ENCODE peak calls at places on chromosomes 2 and 18, in nine cellular contexts. U is cardiac muscle cell; M is hepatocyte; E is GM12864; S is stomach; N is fibroblast of lung; Z is CD8-positive, alpha-beta T cell; T is BE2C; F is left ventricle myocardium inferior. P is an unnamed sample.

GRCh38 chr2:211114826-211115450 is 558.5 kb downstream of the CPS1 start:
- DNase-seq in M (no peak), Z (no peak), T (no peak), U (no peak), N (peak), E (no peak), F (no peak), S (no peak), P (no peak)

GRCh38 chr2:60275958-60276357 is 277.5 kb downstream of the BCL11A start:
- DNase-seq in F (no peak), S (no peak), M (no peak), T (no peak), E (no peak), Z (no peak), U (no peak), N (no peak), P (no peak)

GRCh38 chr18:58235001-58235436 is 191.0 kb downstream of the NEDD4L start:
- DNase-seq in Z (no peak), T (no peak), E (no peak), F (no peak), S (no peak), U (no peak), M (peak), N (no peak), P (no peak)

GRCh38 chr2:60595953-60596352 is 42.5 kb upstream of the BCL11A start:
- DNase-seq in S (no peak), E (no peak), M (no peak), T (no peak), Z (no peak), N (no peak), U (no peak), F (no peak), P (no peak)

GRCh38 chr2:172693037-172693436 is 42.6 kb upstream of the RAPGEF4 start:
- DNase-seq in E (no peak), M (peak), F (peak), Z (no peak), U (peak), T (peak), N (peak), S (peak), P (no peak)

GRCh38 chr2:168814046-168814445 is 11.6 kb downstream of the NOSTRIN start:
- DNase-seq in Z (no peak), F (no peak), M (no peak), N (no peak), U (no peak), T (no peak), S (no peak), E (no peak), P (no peak)

GRCh38 chr2:109301746-109302145 is 172.7 kb downstream of the SH3RF3 start:
- DNase-seq in U (no peak), N (no peak), S (no peak), E (no peak), T (no peak), M (no peak), Z (no peak), F (no peak), P (no peak)

GRCh38 chr2:144503221-144503620 is 16.7 kb downstream of the ZEB2 start:
- DNase-seq in F (no peak), Z (no peak), M (no peak), E (no peak), T (no peak), S (no peak), U (no peak), N (no peak), P (no peak)

GRCh38 chr2:98505311-98505808 is 60.7 kb downstream of the INPP4A start:
- DNase-seq in U (no peak), Z (no peak), N (no peak), E (no peak), M (no peak), F (peak), S (peak), T (no peak), P (no peak)

GRCh38 chr2:72222829-72223564 is 75.3 kb upstream of the CYP26B1 start:
- DNase-seq in N (peak), U (peak), Z (no peak), E (no peak), T (no peak), F (no peak), S (no peak), M (no peak), P (no peak)

GRCh38 chr2:10266133-10266620 is 36.5 kb upstream of the HPCAL1 start:
- DNase-seq in M (no peak), Z (no peak), T (no peak), U (peak), N (peak), F (peak), E (no peak), S (no peak), P (no peak)

GRCh38 chr2:196290569-196290968 is 119.2 kb upstream of the STK17B start:
- DNase-seq in E (no peak), T (no peak), F (no peak), S (no peak), N (no peak), Z (no peak), M (no peak), U (no peak), P (no peak)

GRCh38 chr2:196123679-196124373 is 47.6 kb downstream of the STK17B start:
- DNase-seq in S (no peak), E (no peak), M (peak), T (no peak), Z (no peak), F (no peak), U (peak), N (peak), P (no peak)

GRCh38 chr18:12336887-12337286 is 28.8 kb downstream of the TUBB6 start:
- DNase-seq in E (no peak), T (no peak), N (peak), F (no peak), Z (no peak), M (peak), S (no peak), U (no peak), P (no peak)

GRCh38 chr18:25234363-25234639 is 117.7 kb downstream of the ZNF521 start:
- DNase-seq in S (no peak), M (no peak), E (no peak), U (no peak), N (no peak), F (no peak), T (no peak), Z (no peak), P (no peak)

GRCh38 chr18:10234912-10235439 is 219.5 kb upstream of the APCDD1 start:
- DNase-seq in N (peak), M (peak), U (peak), F (no peak), E (no peak), Z (no peak), T (no peak), S (no peak), P (no peak)

GRCh38 chr2:167438206-167438605 is 549.9 kb downstream of the XIRP2 start:
- DNase-seq in N (peak), M (peak), U (peak), Z (no peak), S (no peak), T (no peak), E (no peak), F (no peak), P (no peak)

DNA sequence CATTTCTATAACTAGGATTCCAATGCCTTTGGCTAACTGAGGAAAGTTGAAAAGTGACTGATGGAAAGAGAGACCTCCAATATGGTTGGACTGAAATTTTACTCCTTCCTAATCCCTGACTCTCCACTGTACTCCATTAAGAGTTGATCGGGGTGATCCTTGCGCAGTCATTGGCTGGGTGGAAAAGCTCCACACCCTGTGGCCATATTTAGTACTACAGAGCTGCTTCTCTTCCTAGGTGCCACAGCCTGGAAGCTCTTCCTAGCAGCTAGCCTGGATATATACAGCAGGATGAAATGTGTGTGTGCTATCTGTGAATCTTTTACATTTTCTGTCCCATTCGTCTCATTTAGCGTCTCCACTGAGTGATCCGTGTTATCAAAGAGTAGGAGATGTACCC is 71.2 kb downstream of the MEP1B start:
- DNase-seq in N (no peak), F (no peak), E (no peak), T (no peak), M (no peak), Z (no peak), U (no peak), S (no peak), P (no peak)
- TF ChIP-seq CTCF in N (peak), F (no peak), E (peak), T (no peak), M (no peak), Z (no peak), U (no peak), S (no peak), P (no peak)

GRCh38 chr2:80293026-80293425 is 11.5 kb downstream of the LRRTM1 start:
- DNase-seq in Z (no peak), F (no peak), S (no peak), M (no peak), T (no peak), N (no peak), U (no peak), E (no peak), P (no peak)

GRCh38 chr2:80292474-80292873 is 12.1 kb downstream of the LRRTM1 start:
- DNase-seq in E (no peak), M (no peak), F (no peak), U (no peak), N (no peak), S (no peak), Z (no peak), T (no peak), P (no peak)

GRCh38 chr2:80288576-80288975 is 16.0 kb downstream of the LRRTM1 start:
- DNase-seq in T (peak), F (no peak), U (no peak), M (peak), N (peak), Z (no peak), S (no peak), E (no peak), P (no peak)
- TF ChIP-seq CTCF in T (peak), F (peak), U (no peak), M (peak), N (peak), Z (no peak), S (no peak), E (no peak), P (peak)

GRCh38 chr2:113407446-113408099 is 29.9 kb upstream of the ZNG1B start:
- DNase-seq in E (no peak), Z (no peak), N (peak), S (no peak), F (no peak), U (peak), T (no peak), M (peak), P (no peak)
- TF ChIP-seq CTCF in E (peak), Z (no peak), N (peak), S (no peak), F (no peak), U (peak), T (no peak), M (no peak), P (no peak)

DNA sequence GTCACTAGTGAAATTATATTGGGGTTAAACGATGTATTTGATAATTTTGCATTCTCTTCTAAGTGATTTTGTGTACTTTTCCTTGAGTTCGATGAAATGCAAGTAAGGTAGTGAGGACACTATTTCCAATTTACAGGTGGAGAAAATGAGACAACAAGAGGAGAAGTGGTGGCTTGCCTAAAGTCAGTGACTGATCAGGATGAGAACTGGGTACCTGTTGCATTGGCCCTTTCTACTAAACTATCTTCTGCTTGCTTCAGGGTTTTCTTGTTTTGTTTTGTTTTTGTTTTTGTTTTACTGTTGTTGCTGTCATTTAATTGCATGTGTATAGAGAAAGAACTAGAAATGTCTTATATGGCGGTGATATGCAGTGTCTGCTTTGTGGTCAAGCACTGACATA is 31.4 kb upstream of the FBXO11 start:
- DNase-seq in T (no peak), S (no peak), U (no peak), F (no peak), N (no peak), Z (no peak), M (no peak), E (no peak), P (no peak)
- TF ChIP-seq CTCF in T (no peak), S (no peak), U (no peak), F (no peak), N (no peak), Z (no peak), M (no peak), E (no peak), P (no peak)

GRCh38 chr18:26655614-26656400 is 107.5 kb upstream of the KCTD1 start:
- DNase-seq in U (peak), S (peak), F (peak), N (peak), M (peak), Z (no peak), T (peak), E (no peak), P (no peak)
- TF ChIP-seq CTCF in U (peak), S (peak), F (peak), N (no peak), M (no peak), Z (no peak), T (peak), E (no peak), P (no peak)

DNA sequence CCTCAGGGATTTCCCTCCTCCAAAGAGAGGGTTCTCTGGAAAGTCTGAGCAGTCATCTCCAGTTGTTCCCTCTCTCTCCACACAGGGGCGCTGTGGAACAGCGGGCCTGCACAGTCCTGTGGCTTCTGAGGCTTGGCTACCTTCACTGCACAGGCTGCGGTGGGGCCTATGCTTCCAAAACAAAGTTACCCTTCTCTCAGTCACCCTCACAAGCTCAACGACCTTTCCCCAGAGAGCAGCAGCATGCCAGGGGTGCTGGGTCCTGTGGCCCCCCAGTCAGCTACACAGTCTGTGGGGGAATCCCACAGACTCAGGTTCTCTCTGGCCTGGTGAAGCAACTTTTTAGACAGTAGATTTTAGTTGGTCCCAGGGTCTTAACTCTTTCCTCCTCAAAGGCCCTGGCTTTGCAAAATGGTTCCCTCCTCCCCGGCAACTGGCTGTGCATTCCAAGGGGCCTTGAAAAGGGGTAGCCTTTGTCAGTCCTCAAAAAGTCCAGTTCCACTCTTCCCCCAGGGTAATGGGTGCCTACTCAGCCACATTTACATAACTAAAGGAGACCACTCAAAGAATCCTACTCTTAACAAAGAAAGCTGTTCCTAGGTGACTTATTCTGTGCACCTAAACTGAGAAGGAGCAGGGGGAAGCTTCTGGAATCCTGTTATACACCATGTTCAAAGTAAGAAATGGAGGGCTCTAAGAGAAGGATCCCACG is 14.9 kb downstream of the B3GNT7 start:
- DNase-seq in F (no peak), N (no peak), U (no peak), E (no peak), M (no peak), Z (no peak), S (no peak), T (no peak), P (no peak)
- TF ChIP-seq CTCF in F (no peak), N (peak), U (peak), E (peak), M (peak), Z (no peak), S (peak), T (peak), P (no peak)

GRCh38 chr18:48340502-48340901 is 68.7 kb downstream of the ZBTB7C start:
- DNase-seq in M (no peak), U (no peak), Z (no peak), S (no peak), T (no peak), F (no peak), E (no peak), N (no peak), P (no peak)
- TF ChIP-seq CTCF in M (no peak), U (no peak), Z (no peak), S (no peak), T (no peak), F (peak), E (no peak), N (no peak), P (no peak)

GRCh38 chr18:79384834-79385233 is 10.9 kb upstream of the NFATC1 start:
- DNase-seq in M (no peak), E (no peak), F (no peak), N (no peak), S (no peak), U (no peak), T (no peak), Z (no peak), P (no peak)
- TF ChIP-seq CTCF in M (no peak), E (no peak), F (no peak), N (no peak), S (no peak), U (no peak), T (no peak), Z (no peak), P (no peak)